ENCODE peak calls at places on chromosomes 4 and X, in five cellular contexts. Z, E, J, F and V are unnamed samples.
A peak's percentile ranks its signal among the peaks of the same experiment; 100 is the strongest.

GRCh38 chr4:185712350-185713024 is 99.5 kb downstream of the SORBS2 start:
- DNase-seq in Z (no peak), E (no peak), J (no peak), F (no peak), V (no peak)

GRCh38 chr4:158302076-158302866 is 92.0 kb downstream of the TMEM144 start:
- DNase-seq in Z (peak; percentile 80), E (no peak), J (peak; percentile 28), F (no peak), V (no peak)

GRCh38 chr4:3767569-3768288 is 1.5 kb downstream of the ADRA2C start:
- DNase-seq in Z (no peak), E (peak; percentile 63), J (peak; percentile 86), F (peak; percentile 1), V (peak; percentile 80)

GRCh38 chr4:138450546-138450945 is 208.4 kb upstream of the SLC7A11 start:
- DNase-seq in Z (no peak), E (no peak), J (no peak), F (no peak), V (no peak)

GRCh38 chr4:83212041-83212851 is 72.4 kb downstream of the COQ2 start:
- DNase-seq in Z (no peak), E (no peak), J (peak; percentile 28), F (no peak), V (no peak)

GRCh38 chr4:149048451-149049143 is 606.4 kb upstream of the NR3C2 start:
- DNase-seq in Z (no peak), E (no peak), J (no peak), F (no peak), V (no peak)

GRCh38 chrX:107429090-107429489 is 20.4 kb upstream of the FRMPD3 start:
- DNase-seq in Z (peak; percentile 3), E (peak; percentile 49), J (peak; percentile 51), F (peak; percentile 23), V (peak; percentile 67)

GRCh38 chr4:56310401-56310800 is 76.9 kb downstream of the AASDH start:
- DNase-seq in Z (no peak), E (no peak), J (no peak), F (no peak), V (no peak)

GRCh38 chr4:59388359-59388758 is 1811.8 kb upstream of the ADGRL3 start:
- DNase-seq in Z (no peak), E (no peak), J (no peak), F (no peak), V (no peak)

GRCh38 chr4:149765630-149766029 is 50.0 kb downstream of the IQCM start:
- DNase-seq in Z (peak; percentile 83), E (no peak), J (no peak), F (peak; percentile 38), V (no peak)

GRCh38 chr4:4781936-4782754 is 77.3 kb upstream of the MSX1 start:
- DNase-seq in Z (peak; percentile 72), E (no peak), J (no peak), F (peak; percentile 29), V (no peak)

GRCh38 chrX:37783284-37783683 is 3.4 kb downstream of the CYBB start:
- DNase-seq in Z (no peak), E (no peak), J (no peak), F (no peak), V (no peak)

GRCh38 chr4:151129801-151130200 is 30.4 kb downstream of the RPS3A start:
- DNase-seq in Z (peak; percentile 17), E (no peak), J (no peak), F (no peak), V (no peak)

GRCh38 chr4:173167793-173168395 is 717 bp upstream of the GALNT7 start:
- DNase-seq in Z (peak; percentile 30), E (no peak), J (peak; percentile 81), F (peak; percentile 53), V (peak; percentile 66)

GRCh38 chrX:101417981-101418841 is 10.2 kb downstream of the HNRNPH2 start:
- DNase-seq in Z (no peak), E (peak; percentile 72), J (peak; percentile 77), F (peak; percentile 55), V (peak; percentile 74)

GRCh38 chrX:119181491-119181890 is 53.9 kb upstream of the KIAA1210 start:
- DNase-seq in Z (no peak), E (peak; percentile 47), J (peak; percentile 63), F (no peak), V (peak; percentile 63)

GRCh38 chr4:5371415-5372190 is 320.3 kb downstream of the STK32B start:
- DNase-seq in Z (peak; percentile 80), E (no peak), J (no peak), F (peak; percentile 78), V (no peak)

GRCh38 chr4:172881645-172882044 is 287.0 kb upstream of the GALNT7 start:
- DNase-seq in Z (no peak), E (no peak), J (no peak), F (no peak), V (no peak)

GRCh38 chr4:89316187-89316586 is 8.6 kb upstream of the GPRIN3 start:
- DNase-seq in Z (no peak), E (no peak), J (no peak), F (peak; percentile 48), V (no peak)

GRCh38 chr4:15244354-15244753 is 183.5 kb upstream of the C1QTNF7 start:
- DNase-seq in Z (peak; percentile 61), E (no peak), J (peak; percentile 47), F (no peak), V (no peak)

GRCh38 chr4:145101091-145101490 is 3.0 kb downstream of the ABCE1 start:
- DNase-seq in Z (no peak), E (no peak), J (no peak), F (no peak), V (no peak)

GRCh38 chrX:133985164-133986007 is at the start of gene GPC3:
- DNase-seq in Z (peak; percentile 0), E (peak; percentile 64), J (peak; percentile 81), F (peak; percentile 62), V (peak; percentile 83)
- H3K18ac ChIP-seq in Z (no peak within 1 kb of the TSS), E (no peak within 1 kb of the TSS), J (no peak within 1 kb of the TSS), F (no peak within 1 kb of the TSS), V (no peak within 1 kb of the TSS)

GRCh38 chrX:320126-320783 is 1.7 kb upstream of the GTPBP6 start:
- DNase-seq in Z (peak; percentile 10), E (no peak), J (no peak), F (peak; percentile 28), V (no peak)
- H3K18ac ChIP-seq in Z (no peak overlapping the region), E (no peak overlapping the region), J (peak overlapping the region; percentile 92), F (peak overlapping the region; percentile 100), V (no peak overlapping the region)

GRCh38 chr4:179485781-179486180 is 2043.5 kb upstream of the AGA start:
- DNase-seq in Z (no peak), E (no peak), J (no peak), F (no peak), V (no peak)
- H3K18ac ChIP-seq in Z (no peak overlapping the region), E (no peak overlapping the region), J (no peak overlapping the region), F (no peak overlapping the region), V (no peak overlapping the region)

DNA sequence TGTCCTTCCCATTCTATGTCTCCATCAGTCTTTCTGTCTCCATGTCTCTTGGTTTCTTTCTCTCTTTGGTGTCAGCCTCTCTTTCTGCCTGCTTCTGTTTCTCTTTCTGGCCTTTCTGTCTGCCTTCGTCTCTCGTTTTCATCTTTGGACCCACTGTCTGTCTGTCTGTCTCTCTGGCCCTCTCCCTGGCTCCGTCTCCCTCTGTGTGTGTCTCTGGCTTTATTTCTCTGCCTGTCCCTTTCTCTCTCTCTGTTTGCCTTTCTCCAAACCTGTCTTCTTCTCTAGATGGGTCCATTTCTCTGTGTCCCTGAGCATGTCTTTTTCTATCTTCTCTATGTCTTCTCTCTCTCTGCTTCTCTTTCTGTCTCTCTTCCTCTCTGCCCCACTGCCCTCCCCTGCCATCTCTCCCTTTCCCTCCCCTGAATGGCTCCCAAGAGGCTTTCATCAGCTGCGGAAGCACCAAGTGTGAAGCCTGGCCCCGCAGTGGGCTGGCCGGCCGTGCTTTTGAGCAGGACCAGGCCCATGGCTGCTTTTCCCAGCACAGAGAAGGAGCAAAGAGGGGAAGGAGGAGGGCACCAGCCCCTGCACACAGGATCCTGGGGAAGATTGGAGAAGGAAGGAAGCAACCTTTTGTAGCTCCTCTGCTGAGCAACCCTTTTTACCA is 57.4 kb downstream of the PJA1 start:
- DNase-seq in Z (no peak), E (no peak), J (peak; percentile 49), F (no peak), V (no peak)
- H3K18ac ChIP-seq in Z (no peak overlapping the region), E (peak overlapping the region; percentile 48), J (no peak overlapping the region), F (peak overlapping the region; percentile 19), V (no peak overlapping the region)

GRCh38 chr4:6788123-6788522 is 5.6 kb downstream of the KIAA0232 start:
- DNase-seq in Z (no peak), E (no peak), J (no peak), F (no peak), V (no peak)
- H3K18ac ChIP-seq in Z (no peak overlapping the region), E (no peak overlapping the region), J (no peak overlapping the region), F (no peak overlapping the region), V (no peak overlapping the region)

GRCh38 chr4:6622744-6623143 is 17.7 kb upstream of the MRFAP1 start:
- DNase-seq in Z (no peak), E (no peak), J (no peak), F (no peak), V (no peak)

GRCh38 chr4:6619466-6620255 is 20.8 kb upstream of the MRFAP1 start:
- DNase-seq in Z (no peak), E (no peak), J (no peak), F (no peak), V (no peak)

GRCh38 chr4:6620296-6620695 is 20.2 kb upstream of the MRFAP1 start:
- DNase-seq in Z (no peak), E (no peak), J (no peak), F (no peak), V (no peak)

GRCh38 chr4:6620891-6621555 is 19.5 kb upstream of the MRFAP1 start:
- DNase-seq in Z (no peak), E (no peak), J (peak; percentile 7), F (no peak), V (no peak)

DNA sequence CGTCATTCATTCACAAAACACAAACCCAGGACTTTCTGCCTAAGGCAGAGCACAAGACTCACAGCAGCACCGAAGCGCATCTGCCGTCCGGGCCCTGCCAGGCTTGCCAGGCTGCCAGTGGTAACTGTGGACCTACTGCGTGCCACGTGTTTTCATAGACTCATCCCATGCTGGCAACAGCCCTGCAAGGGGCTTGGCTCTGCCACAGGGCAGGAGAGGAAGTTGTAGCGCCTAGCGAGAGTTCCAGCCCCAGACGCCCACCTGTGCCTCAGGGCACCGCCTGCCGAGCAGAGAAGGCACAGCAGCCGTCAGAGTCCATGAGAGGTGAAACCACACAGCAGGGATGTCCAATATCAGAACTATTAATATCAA is 18.9 kb upstream of the MRFAP1 start:
- DNase-seq in Z (no peak), E (no peak), J (no peak), F (no peak), V (no peak)
- H3K18ac ChIP-seq in Z (no peak overlapping the region), E (no peak overlapping the region), J (no peak overlapping the region), F (no peak overlapping the region), V (no peak overlapping the region)

DNA sequence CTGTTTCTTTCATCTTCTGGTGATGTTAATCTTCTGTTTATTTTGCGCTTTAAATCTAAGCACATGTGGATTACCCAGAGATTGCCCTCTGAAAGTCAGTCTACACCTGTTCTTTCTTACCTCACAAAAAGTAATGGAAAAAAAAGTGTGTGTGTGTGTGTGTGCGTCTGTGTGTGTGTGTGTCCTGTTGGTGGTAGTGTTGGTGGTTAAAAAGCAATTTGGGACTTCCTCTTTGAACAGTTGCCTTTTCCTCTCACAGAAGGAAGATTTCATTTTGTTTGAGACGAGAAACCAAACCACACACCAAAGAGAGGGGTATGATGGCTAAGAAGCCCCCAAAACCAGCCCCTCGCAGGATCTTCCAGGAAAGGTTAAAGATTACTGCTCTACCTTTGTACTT is at the start of gene STAP1:
- DNase-seq in Z (no peak), E (no peak), J (no peak), F (no peak), V (no peak)
- H3K18ac ChIP-seq in Z (no peak within 1 kb of the TSS), E (no peak within 1 kb of the TSS), J (no peak within 1 kb of the TSS), F (no peak within 1 kb of the TSS), V (no peak within 1 kb of the TSS)